ENCODE peak calls at places on chromosome X, in four cellular contexts. G is AG09309, E is hepatocyte, L is HepG2. R is an unnamed sample.
A peak's percentile ranks its signal among the peaks of the same experiment; 100 is the strongest.

GRCh38 chrX:386768-387575 is at the start of gene PPP2R3B:
- DNase-seq in G (peak; percentile 88), E (peak; percentile 99), L (peak; percentile 93), R (peak; percentile 91)

GRCh38 chrX:8760021-8760420 is 28.1 kb upstream of the ANOS1 start:
- DNase-seq in G (no peak), E (no peak), L (no peak), R (no peak)

GRCh38 chrX:18170910-18171309 is 49.8 kb downstream of the BEND2 start:
- DNase-seq in G (no peak), E (no peak), L (no peak), R (no peak)

GRCh38 chrX:131650637-131651410 is 107.0 kb downstream of the OR13H1 start:
- DNase-seq in G (no peak), E (no peak), L (no peak), R (no peak)

GRCh38 chrX:106170318-106170717 is 2.2 kb downstream of the PWWP3B start:
- DNase-seq in G (no peak), E (peak; percentile 21), L (no peak), R (no peak)

GRCh38 chrX:3651272-3651671 is 62.2 kb downstream of the PRKX start:
- DNase-seq in G (no peak), E (peak; percentile 46), L (no peak), R (no peak)

GRCh38 chrX:109918753-109919152 is 84.2 kb upstream of the TMEM164 start:
- DNase-seq in G (no peak), E (no peak), L (no peak), R (no peak)

GRCh38 chrX:71464968-71465367 is 67.9 kb upstream of the OGT start:
- DNase-seq in G (no peak), E (no peak), L (no peak), R (no peak)

GRCh38 chrX:905828-906566 is 275.4 kb downstream of the SHOX start:
- DNase-seq in G (no peak), E (peak; percentile 14), L (no peak), R (no peak)

GRCh38 chrX:102345916-102346315 is 93.9 kb downstream of the NXF2B start:
- DNase-seq in G (no peak), E (peak; percentile 69), L (peak; percentile 6), R (no peak)

GRCh38 chrX:13007519-13008188 is 32.7 kb downstream of the TMSB4X start:
- DNase-seq in G (no peak), E (no peak), L (no peak), R (no peak)

GRCh38 chrX:44529315-44529714 is 13.3 kb downstream of the FUNDC1 start:
- DNase-seq in G (no peak), E (no peak), L (no peak), R (no peak)

GRCh38 chrX:70979136-70979762 is 48.4 kb upstream of the SLC7A3 start:
- DNase-seq in G (peak; percentile 5), E (peak; percentile 51), L (peak; percentile 27), R (no peak)

GRCh38 chrX:53547668-53548067 is 113.5 kb upstream of the HSD17B10 start:
- DNase-seq in G (no peak), E (no peak), L (no peak), R (no peak)

GRCh38 chrX:6810796-6811195 is 275.9 kb upstream of the VCX3A start:
- DNase-seq in G (no peak), E (no peak), L (no peak), R (no peak)

GRCh38 chrX:3803305-3803704 is 89.9 kb upstream of the PRKX start:
- DNase-seq in G (no peak), E (no peak), L (no peak), R (no peak)

GRCh38 chrX:41670108-41670507 is 18.7 kb upstream of the GPR34 start:
- DNase-seq in G (no peak), E (no peak), L (no peak), R (no peak)

GRCh38 chrX:19697416-19697815 is 182.1 kb upstream of the MAP3K15 start:
- DNase-seq in G (no peak), E (no peak), L (no peak), R (no peak)

DNA sequence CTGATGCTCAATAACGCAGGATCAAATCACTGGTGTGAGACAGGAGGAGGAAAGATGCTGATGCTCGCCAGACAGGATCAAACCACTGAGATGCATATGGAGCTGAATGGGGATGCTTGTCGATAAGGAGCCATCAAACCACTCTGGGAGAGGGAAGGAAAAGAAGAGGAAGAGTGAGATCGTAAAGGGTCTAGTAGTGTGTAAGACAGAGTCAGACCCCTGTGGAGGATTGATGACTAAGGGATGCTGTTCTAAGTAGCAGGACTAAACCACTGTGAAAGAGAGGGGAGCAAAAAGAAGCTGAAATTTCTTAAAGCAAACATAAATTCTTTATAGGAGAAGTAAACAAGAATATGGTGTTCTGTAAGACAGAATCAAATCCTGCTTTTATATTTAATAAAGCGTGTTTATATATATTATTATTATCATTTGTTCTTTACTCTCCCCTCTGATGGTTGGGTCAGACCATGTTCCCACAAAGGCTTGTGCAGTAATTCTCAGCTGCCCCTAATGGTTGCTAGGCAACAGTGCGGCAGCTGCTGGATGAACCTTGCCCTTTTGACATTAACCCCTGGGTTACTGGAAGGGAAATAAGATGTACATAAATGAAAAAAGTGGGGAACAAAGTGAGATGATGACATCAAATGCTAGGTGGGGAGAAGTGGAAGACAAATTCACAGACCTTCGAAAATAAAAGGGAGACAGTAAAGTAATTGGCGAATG is 432.4 kb upstream of the FGF16 start:
- DNase-seq in G (no peak), E (peak; percentile 43), L (peak; percentile 74), R (no peak)
- H3K4me3 ChIP-seq in G (no peak overlapping the region), E (no peak overlapping the region), L (no peak overlapping the region), R (no peak overlapping the region)

GRCh38 chrX:100350704-100351489 is 59.2 kb downstream of the PCDH19 start:
- DNase-seq in G (no peak), E (no peak), L (no peak), R (no peak)

GRCh38 chrX:100358766-100359165 is 51.3 kb downstream of the PCDH19 start:
- DNase-seq in G (no peak), E (no peak), L (no peak), R (no peak)

GRCh38 chrX:100353326-100353725 is 56.7 kb downstream of the PCDH19 start:
- DNase-seq in G (no peak), E (no peak), L (no peak), R (no peak)

GRCh38 chrX:100356497-100356896 is 53.6 kb downstream of the PCDH19 start:
- DNase-seq in G (no peak), E (no peak), L (peak; percentile 2), R (no peak)
- TF ChIP-seq CTCF in G (no peak), E (no peak), L (no peak), R (no peak)

GRCh38 chrX:123788744-123789143 is 55.9 kb upstream of the THOC2 start:
- DNase-seq in G (no peak), E (no peak), L (no peak), R (no peak)
- H3K4me3 ChIP-seq in G (no peak overlapping the region), E (no peak overlapping the region), L (no peak overlapping the region), R (no peak overlapping the region)

GRCh38 chrX:10125248-10125615 is 31.5 kb upstream of the CLCN4 start:
- DNase-seq in G (no peak), E (no peak), L (no peak), R (no peak)

GRCh38 chrX:10128386-10128785 is 28.4 kb upstream of the CLCN4 start:
- DNase-seq in G (no peak), E (no peak), L (no peak), R (no peak)

GRCh38 chrX:10124506-10125247 is 32.1 kb upstream of the CLCN4 start:
- DNase-seq in G (no peak), E (no peak), L (no peak), R (no peak)

GRCh38 chrX:10126834-10127233 is 29.9 kb upstream of the CLCN4 start:
- DNase-seq in G (no peak), E (no peak), L (no peak), R (no peak)

GRCh38 chrX:10126044-10126443 is 30.7 kb upstream of the CLCN4 start:
- DNase-seq in G (no peak), E (no peak), L (no peak), R (no peak)
- TF ChIP-seq CTCF in G (no peak), E (no peak), L (no peak), R (no peak)

GRCh38 chrX:143634373-143634685 is 1.6 kb downstream of the SLITRK4 start:
- DNase-seq in G (no peak), E (no peak), L (no peak), R (no peak)

GRCh38 chrX:143633530-143634372 is 2.1 kb downstream of the SLITRK4 start:
- DNase-seq in G (no peak), E (peak; percentile 26), L (no peak), R (no peak)

GRCh38 chrX:143632625-143633387 is 3.1 kb downstream of the SLITRK4 start:
- DNase-seq in G (no peak), E (no peak), L (no peak), R (no peak)

GRCh38 chrX:143634701-143635442 is 1.0 kb downstream of the SLITRK4 start:
- DNase-seq in G (no peak), E (peak; percentile 49), L (no peak), R (no peak)

DNA sequence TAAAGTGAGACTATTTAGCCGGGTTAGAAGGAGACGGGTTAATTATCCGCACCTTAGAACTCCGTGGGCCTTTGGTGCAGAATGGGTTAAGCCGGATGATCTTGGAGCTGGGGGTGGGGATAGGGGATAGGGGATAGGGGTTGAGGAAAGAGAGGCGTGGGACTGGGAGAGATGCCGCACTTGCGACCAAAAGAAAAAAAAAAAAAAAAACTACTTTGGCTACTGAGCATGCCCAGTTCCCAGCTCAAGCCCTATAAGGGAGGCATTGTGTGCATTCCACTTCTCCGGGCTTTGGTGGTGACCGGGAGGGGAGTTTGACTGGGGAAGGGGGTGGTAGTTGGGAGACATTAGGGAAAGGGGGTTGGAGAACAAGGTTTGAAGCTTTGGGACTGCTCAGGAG is at the start of gene SLITRK4:
- DNase-seq in G (no peak), E (peak; percentile 40), L (no peak), R (no peak)
- H3K4me3 ChIP-seq in G (no peak within 1 kb of the TSS), E (peak within 1 kb of the TSS; percentile 29), L (no peak within 1 kb of the TSS), R (no peak within 1 kb of the TSS)

DNA sequence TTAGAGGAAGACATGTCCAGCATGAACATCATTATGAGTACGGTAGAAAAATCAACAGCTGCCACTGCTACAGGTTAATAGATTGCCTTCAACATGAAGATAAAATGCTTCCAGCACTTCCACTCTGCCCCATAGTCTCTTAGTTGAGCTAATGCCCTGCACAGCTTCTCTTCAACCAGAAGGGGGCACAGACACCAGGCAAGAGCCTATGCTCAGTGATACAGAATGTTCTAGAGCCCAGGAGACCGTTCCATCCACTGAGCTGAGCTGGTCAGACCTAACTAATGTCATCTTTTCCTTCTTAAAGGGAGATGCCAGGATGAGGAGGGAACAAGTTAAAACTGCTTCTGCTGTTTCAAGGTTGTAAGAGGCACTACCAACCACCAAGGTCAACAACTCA is 42.2 kb downstream of the SMIM10L2A start:
- DNase-seq in G (no peak), E (no peak), L (peak; percentile 0), R (no peak)
- TF ChIP-seq CTCF in G (peak; percentile 44), E (no peak), L (no peak), R (no peak)

GRCh38 chrX:16825306-16826035 is 39.2 kb downstream of the TXLNG start:
- DNase-seq in G (no peak), E (no peak), L (peak; percentile 25), R (no peak)

GRCh38 chrX:16822723-16823122 is 36.5 kb downstream of the TXLNG start:
- DNase-seq in G (no peak), E (no peak), L (no peak), R (no peak)

GRCh38 chrX:16828126-16828908 is 41.8 kb downstream of the RBBP7 start:
- DNase-seq in G (no peak), E (peak; percentile 60), L (no peak), R (peak; percentile 54)

GRCh38 chrX:16826207-16826606 is 39.9 kb downstream of the TXLNG start:
- DNase-seq in G (no peak), E (peak; percentile 66), L (peak; percentile 78), R (no peak)

GRCh38 chrX:16827225-16827624 is 41.0 kb downstream of the TXLNG start:
- DNase-seq in G (no peak), E (no peak), L (no peak), R (no peak)
- H3K4me3 ChIP-seq in G (no peak overlapping the region), E (no peak overlapping the region), L (no peak overlapping the region), R (no peak overlapping the region)